ENCODE peak calls at places on chromosomes 5 and 9, in eight cellular contexts. M, D, L, I, S, W, G and P are unnamed samples.

GRCh38 chr5:98877600-98877999 is 51.2 kb downstream of the CHD1 start:
- DNase-seq in M (no peak), D (no peak), L (no peak), I (no peak), S (no peak), W (no peak), G (no peak), P (no peak)

GRCh38 chr5:176341325-176342198 is 20.0 kb downstream of the KIAA1191 start:
- DNase-seq in M (no peak), D (no peak), L (no peak), I (no peak), S (no peak), W (no peak), G (no peak), P (no peak)

GRCh38 chr5:62144395-62145022 is 161.5 kb upstream of the KIF2A start:
- DNase-seq in M (peak; percentile 55), D (peak; percentile 65), L (no peak), I (no peak), S (no peak), W (no peak), G (no peak), P (no peak)

GRCh38 chr5:130141689-130142320 is 237.5 kb downstream of the CHSY3 start:
- DNase-seq in M (peak; percentile 32), D (no peak), L (peak; percentile 70), I (no peak), S (no peak), W (peak; percentile 14), G (no peak), P (peak; percentile 51)

GRCh38 chr5:16788957-16789356 is 147.1 kb downstream of the MYO10 start:
- DNase-seq in M (no peak), D (no peak), L (no peak), I (no peak), S (no peak), W (no peak), G (no peak), P (no peak)

GRCh38 chr5:60639544-60639943 is 60.4 kb downstream of the DEPDC1B start:
- DNase-seq in M (peak; percentile 10), D (no peak), L (no peak), I (no peak), S (no peak), W (no peak), G (no peak), P (no peak)

GRCh38 chr9:69078581-69078980 is 43.0 kb downstream of the FXN start:
- DNase-seq in M (no peak), D (no peak), L (no peak), I (peak; percentile 6), S (peak; percentile 37), W (no peak), G (no peak), P (no peak)

GRCh38 chr5:150323819-150324218 is 21.1 kb upstream of the ARSI start:
- DNase-seq in M (no peak), D (no peak), L (no peak), I (no peak), S (no peak), W (no peak), G (no peak), P (no peak)

GRCh38 chr5:114857951-114858401 is 311.7 kb downstream of the TRIM36 start:
- DNase-seq in M (peak; percentile 5), D (peak; percentile 1), L (no peak), I (no peak), S (no peak), W (no peak), G (no peak), P (no peak)

GRCh38 chr5:173466227-173466626 is 138.0 kb upstream of the STC2 start:
- DNase-seq in M (no peak), D (no peak), L (no peak), I (no peak), S (no peak), W (no peak), G (no peak), P (no peak)
- H3K27ac ChIP-seq in M (no peak overlapping the region), D (no peak overlapping the region), L (no peak overlapping the region), I (no peak overlapping the region), S (no peak overlapping the region), W (no peak overlapping the region), G (no peak overlapping the region), P (no peak overlapping the region)

GRCh38 chr9:21903380-21903965 is 90.7 kb downstream of the CDKN2A start:
- DNase-seq in M (no peak), D (peak; percentile 11), L (no peak), I (no peak), S (no peak), W (no peak), G (no peak), P (no peak)

GRCh38 chr9:21906878-21907277 is 87.3 kb downstream of the CDKN2A start:
- DNase-seq in M (peak; percentile 71), D (no peak), L (no peak), I (no peak), S (no peak), W (no peak), G (no peak), P (no peak)

GRCh38 chr9:21906213-21906612 is 88.0 kb downstream of the CDKN2A start:
- DNase-seq in M (no peak), D (no peak), L (no peak), I (no peak), S (no peak), W (no peak), G (no peak), P (no peak)

GRCh38 chr9:21904371-21904770 is 89.8 kb downstream of the CDKN2A start:
- DNase-seq in M (peak; percentile 65), D (no peak), L (no peak), I (no peak), S (no peak), W (no peak), G (no peak), P (no peak)

GRCh38 chr9:21904776-21905175 is 89.4 kb downstream of the CDKN2A start:
- DNase-seq in M (peak; percentile 8), D (no peak), L (no peak), I (no peak), S (no peak), W (no peak), G (no peak), P (no peak)
- TF ChIP-seq CTCF in M (no peak), D (no peak), L (no peak), I (no peak), S (no peak), W (no peak), G (no peak), P (no peak)

GRCh38 chr5:86881493-86882090 is 263.9 kb downstream of the COX7C start:
- DNase-seq in M (no peak), D (no peak), L (no peak), I (no peak), S (no peak), W (no peak), G (no peak), P (no peak)
- H3K27ac ChIP-seq in M (no peak overlapping the region), D (no peak overlapping the region), L (peak overlapping the region; percentile 8), I (no peak overlapping the region), S (no peak overlapping the region), W (no peak overlapping the region), G (no peak overlapping the region), P (no peak overlapping the region)

GRCh38 chr5:169721771-169722170 is 84.7 kb downstream of the DOCK2 start:
- DNase-seq in M (no peak), D (no peak), L (no peak), I (no peak), S (no peak), W (no peak), G (no peak), P (no peak)
- TF ChIP-seq CTCF in M (no peak), D (peak; percentile 13), L (no peak), I (no peak), S (no peak), W (no peak), G (no peak), P (no peak)